ENCODE peak calls at places on chromosome 14, in five cellular contexts. H is hypothalamus, U is RPMI7951, S is NCI-H1694 treated with DMSO at 0.1 percent for 48 hours, C is sigmoid colon. D is an unnamed sample.
A peak's percentile ranks its signal among the peaks of the same experiment; 100 is the strongest.

GRCh38 chr14:20755037-20755436 is 9.3 kb downstream of the EDDM3A start:
- DNase-seq in S (no peak), C (no peak), H (no peak), U (no peak), D (no peak)

GRCh38 chr14:21924479-21924878 is 250.9 kb upstream of the OR4E1 start:
- DNase-seq in S (no peak), U (no peak), H (no peak), C (no peak), D (peak; percentile 54)

GRCh38 chr14:67418368-67419174 is 6.6 kb upstream of the PLEK2 start:
- DNase-seq in S (no peak), C (peak; percentile 29), H (no peak), U (peak; percentile 48), D (no peak)

GRCh38 chr14:101463566-101464171 is 97.6 kb upstream of the DIO3 start:
- DNase-seq in U (no peak), H (no peak), S (no peak), C (no peak), D (no peak)

GRCh38 chr14:98099527-98099926 is 1172.5 kb downstream of the BCL11B start:
- DNase-seq in S (no peak), U (no peak), H (no peak), C (no peak), D (no peak)

GRCh38 chr14:53715390-53715730 is 241.3 kb downstream of the BMP4 start:
- DNase-seq in H (no peak), C (no peak), U (peak; percentile 70), S (no peak), D (no peak)

GRCh38 chr14:50804181-50804721 is 26.7 kb downstream of the NIN start:
- DNase-seq in U (peak; percentile 58), H (no peak), C (no peak), S (no peak), D (no peak)

GRCh38 chr14:28754209-28754985 is 12.2 kb upstream of the FOXG1 start:
- DNase-seq in S (peak; percentile 76), H (no peak), U (peak; percentile 42), C (no peak), D (no peak)

GRCh38 chr14:88233915-88234314 is 89.2 kb downstream of the KCNK10 start:
- DNase-seq in C (no peak), S (peak; percentile 43), H (no peak), U (peak; percentile 18), D (no peak)

GRCh38 chr14:91154851-91155625 is 41.2 kb downstream of the DGLUCY start:
- DNase-seq in C (peak; percentile 92), U (peak; percentile 61), S (peak; percentile 83), H (no peak), D (no peak)

GRCh38 chr14:21097616-21098133 is 780 bp downstream of the ZNF219 start:
- DNase-seq in U (no peak), C (no peak), H (no peak), S (no peak), D (no peak)

GRCh38 chr14:100295376-100296105 is 10.7 kb downstream of the SLC25A29 start:
- DNase-seq in H (no peak), U (no peak), C (peak; percentile 36), S (no peak), D (no peak)

GRCh38 chr14:24978862-24979724 is 70.9 kb downstream of the STXBP6 start:
- DNase-seq in C (no peak), H (no peak), U (no peak), S (no peak), D (no peak)

GRCh38 chr14:62168564-62169155 is 406.4 kb downstream of the SNAPC1 start:
- DNase-seq in H (no peak), C (no peak), U (no peak), S (no peak), D (no peak)

GRCh38 chr14:23578560-23579310 is at the start of gene JPH4:
- DNase-seq in U (peak; percentile 26), S (peak; percentile 22), H (peak; percentile 51), C (peak; percentile 34), D (no peak)

GRCh38 chr14:63857467-63858030 is 4.7 kb downstream of the SYNE2 start:
- DNase-seq in C (no peak), H (no peak), U (peak; percentile 23), S (no peak), D (peak; percentile 38)

GRCh38 chr14:60721331-60722162 is 2.6 kb downstream of the SIX4 start:
- DNase-seq in H (no peak), U (no peak), S (no peak), C (peak; percentile 68), D (peak; percentile 49)

GRCh38 chr14:56185991-56186390 is 67.8 kb downstream of the PELI2 start:
- DNase-seq in C (no peak), U (no peak), S (no peak), H (no peak), D (no peak)

GRCh38 chr14:32230181-32230580 is 27.1 kb upstream of the RNU6-8 start:
- DNase-seq in U (peak; percentile 40), C (no peak), S (no peak), H (no peak), D (no peak)

GRCh38 chr14:23365353-23366162 is 586 bp upstream of the EFS start:
- DNase-seq in U (no peak), C (no peak), S (no peak), H (no peak), D (no peak)

GRCh38 chr14:104150201-104151027 is 12.0 kb downstream of the KIF26A start:
- DNase-seq in U (no peak), S (peak; percentile 61), C (no peak), H (no peak), D (no peak)

GRCh38 chr14:99936056-99936455 is 129.2 kb upstream of the EVL start:
- DNase-seq in S (no peak), H (no peak), C (no peak), U (no peak), D (no peak)

GRCh38 chr14:67245104-67245503 is 3.9 kb downstream of the PALS1 start:
- DNase-seq in S (no peak), U (no peak), C (no peak), H (no peak), D (no peak)

GRCh38 chr14:100673085-100673806 is 53.4 kb upstream of the DLK1 start:
- DNase-seq in S (peak; percentile 97), H (no peak), U (no peak), C (no peak), D (no peak)

GRCh38 chr14:34052658-34053014 is 101.8 kb upstream of the EGLN3 start:
- DNase-seq in S (no peak), U (peak; percentile 64), C (no peak), H (no peak), D (no peak)

GRCh38 chr14:96754845-96755184 is 42.4 kb upstream of the VRK1 start:
- DNase-seq in C (peak; percentile 45), S (peak; percentile 99), U (peak; percentile 60), H (peak; percentile 12), D (no peak)

GRCh38 chr14:85122690-85123089 is 407.3 kb upstream of the FLRT2 start:
- DNase-seq in U (peak; percentile 13), S (no peak), H (no peak), C (no peak), D (no peak)

GRCh38 chr14:95531473-95531872 is 3.4 kb upstream of the GLRX5 start:
- DNase-seq in C (no peak), S (no peak), U (no peak), H (no peak), D (no peak)

GRCh38 chr14:22837059-22837749 is 819 bp downstream of the MMP14 start:
- DNase-seq in S (no peak), H (peak; percentile 39), C (peak; percentile 86), U (no peak), D (no peak)

GRCh38 chr14:95889236-95889979 is 12.8 kb downstream of the TUNAR start:
- DNase-seq in H (no peak), U (no peak), S (no peak), C (no peak), D (no peak)

GRCh38 chr14:67285876-67286452 is 44.7 kb downstream of the PALS1 start:
- DNase-seq in S (peak; percentile 80), U (peak; percentile 37), C (no peak), H (no peak), D (no peak)

GRCh38 chr14:104820669-104821228 is 19.8 kb downstream of the ZBTB42 start:
- DNase-seq in S (peak; percentile 84), H (peak; percentile 43), C (peak; percentile 79), U (peak; percentile 64), D (no peak)

GRCh38 chr14:70886421-70887206 is 20.6 kb upstream of the PCNX1 start:
- DNase-seq in C (no peak), H (no peak), U (no peak), S (no peak), D (no peak)

GRCh38 chr14:32009636-32010560 is 67.2 kb upstream of the ARHGAP5 start:
- DNase-seq in H (no peak), C (no peak), U (peak; percentile 73), S (no peak), D (no peak)

GRCh38 chr14:22977684-22978486 is 4.5 kb downstream of the AJUBA start:
- DNase-seq in S (peak; percentile 40), H (no peak), U (peak; percentile 88), C (peak; percentile 78), D (no peak)

GRCh38 chr14:31596691-31597090 is 35.5 kb downstream of the NUBPL start:
- DNase-seq in C (no peak), U (no peak), H (no peak), S (no peak), D (no peak)

D was measured in effector memory CD4-positive, alpha-beta T cell.